ENCODE peak calls at places on chromosomes 16 and 17, in eight cellular contexts. O is transverse colon, G is uterus, V is body of pancreas, E is sigmoid colon, M is HCT116, Z is Peyer's patch, U is prostate gland. Y is an unnamed sample.

GRCh38 chr16:22355487-22355908 is 18.9 kb downstream of the CDR2 start:
- DNase-seq in O (no peak), G (no peak), V (no peak), E (no peak), M (no peak), Z (no peak), U (no peak), Y (no peak)

GRCh38 chr16:66774981-66775380 is 23.6 kb upstream of the DYNC1LI2 start:
- DNase-seq in O (no peak), G (no peak), V (no peak), E (no peak), M (no peak), Z (no peak), U (no peak), Y (no peak)

GRCh38 chr17:41848788-41849187 is 11.2 kb downstream of the KLHL10 start:
- DNase-seq in O (no peak), G (no peak), V (no peak), E (no peak), M (no peak), Z (no peak), U (no peak), Y (peak)

GRCh38 chr16:68022728-68023537 is at the start of the genes DDX28 and DUS2:
- DNase-seq in O (peak), G (peak), V (peak), E (peak), M (peak), Z (peak), U (peak), Y (peak)

GRCh38 chr16:17224859-17225258 is 245.9 kb downstream of the XYLT1 start:
- DNase-seq in O (peak), G (peak), V (peak), E (peak), M (no peak), Z (peak), U (peak), Y (peak)

GRCh38 chr16:81333356-81333755 is 18.6 kb downstream of the GAN start:
- DNase-seq in O (no peak), G (no peak), V (no peak), E (no peak), M (no peak), Z (no peak), U (no peak), Y (no peak)

GRCh38 chr17:59839646-59840328 is 53.0 kb downstream of the TUBD1 start:
- DNase-seq in O (no peak), G (no peak), V (no peak), E (no peak), M (no peak), Z (no peak), U (no peak), Y (no peak)

GRCh38 chr16:69796285-69797118 is 34.4 kb downstream of the WWP2 start:
- DNase-seq in O (peak), G (peak), V (peak), E (peak), M (peak), Z (no peak), U (peak), Y (peak)

GRCh38 chr16:55759983-55760664 is 72.8 kb downstream of the CES1 start:
- DNase-seq in O (no peak), G (no peak), V (no peak), E (no peak), M (no peak), Z (no peak), U (no peak), Y (no peak)

GRCh38 chr17:29825604-29826003 is 104.4 kb downstream of the SSH2 start:
- DNase-seq in O (peak), G (no peak), V (peak), E (no peak), M (no peak), Z (no peak), U (no peak), Y (no peak)

GRCh38 chr17:83012873-83013778 is 66.3 kb upstream of the METRNL start:
- DNase-seq in O (no peak), G (no peak), V (no peak), E (no peak), M (no peak), Z (no peak), U (no peak), Y (peak)

GRCh38 chr17:17887752-17888304 is 51.0 kb upstream of the SREBF1 start:
- DNase-seq in O (no peak), G (no peak), V (no peak), E (no peak), M (no peak), Z (no peak), U (no peak), Y (no peak)

GRCh38 chr17:17950347-17950746 is 21.9 kb downstream of the TOM1L2 start:
- DNase-seq in O (no peak), G (no peak), V (no peak), E (no peak), M (no peak), Z (no peak), U (peak), Y (no peak)

GRCh38 chr17:539766-540165 is 174.9 kb downstream of the VPS53 start:
- DNase-seq in O (no peak), G (no peak), V (no peak), E (no peak), M (no peak), Z (no peak), U (no peak), Y (no peak)

GRCh38 chr17:17782425-17783120 is 54.2 kb downstream of the SREBF1 start:
- DNase-seq in O (no peak), G (peak), V (no peak), E (no peak), M (no peak), Z (no peak), U (no peak), Y (no peak)

GRCh38 chr17:43769859-43770258 is 8.9 kb downstream of the DUSP3 start:
- DNase-seq in O (no peak), G (no peak), V (no peak), E (no peak), M (no peak), Z (no peak), U (no peak), Y (no peak)

GRCh38 chr17:77834170-77835115 is 124.1 kb upstream of the TNRC6C start:
- DNase-seq in O (peak), G (peak), V (peak), E (peak), M (peak), Z (no peak), U (no peak), Y (peak)

GRCh38 chr17:7328840-7329359 is at the start of gene NEURL4:
- DNase-seq in O (no peak), G (no peak), V (no peak), E (no peak), M (no peak), Z (no peak), U (no peak), Y (no peak)

GRCh38 chr17:7327501-7327900 is 1.6 kb downstream of the NEURL4 start:
- DNase-seq in O (no peak), G (no peak), V (no peak), E (no peak), M (no peak), Z (no peak), U (no peak), Y (no peak)

GRCh38 chr17:7328009-7328408 is 1.1 kb downstream of the NEURL4 start:
- DNase-seq in O (no peak), G (no peak), V (no peak), E (no peak), M (no peak), Z (no peak), U (no peak), Y (no peak)

GRCh38 chr17:7330099-7331015 is 1.2 kb upstream of the NEURL4 start:
- DNase-seq in O (peak), G (peak), V (peak), E (peak), M (peak), Z (peak), U (peak), Y (peak)

DNA sequence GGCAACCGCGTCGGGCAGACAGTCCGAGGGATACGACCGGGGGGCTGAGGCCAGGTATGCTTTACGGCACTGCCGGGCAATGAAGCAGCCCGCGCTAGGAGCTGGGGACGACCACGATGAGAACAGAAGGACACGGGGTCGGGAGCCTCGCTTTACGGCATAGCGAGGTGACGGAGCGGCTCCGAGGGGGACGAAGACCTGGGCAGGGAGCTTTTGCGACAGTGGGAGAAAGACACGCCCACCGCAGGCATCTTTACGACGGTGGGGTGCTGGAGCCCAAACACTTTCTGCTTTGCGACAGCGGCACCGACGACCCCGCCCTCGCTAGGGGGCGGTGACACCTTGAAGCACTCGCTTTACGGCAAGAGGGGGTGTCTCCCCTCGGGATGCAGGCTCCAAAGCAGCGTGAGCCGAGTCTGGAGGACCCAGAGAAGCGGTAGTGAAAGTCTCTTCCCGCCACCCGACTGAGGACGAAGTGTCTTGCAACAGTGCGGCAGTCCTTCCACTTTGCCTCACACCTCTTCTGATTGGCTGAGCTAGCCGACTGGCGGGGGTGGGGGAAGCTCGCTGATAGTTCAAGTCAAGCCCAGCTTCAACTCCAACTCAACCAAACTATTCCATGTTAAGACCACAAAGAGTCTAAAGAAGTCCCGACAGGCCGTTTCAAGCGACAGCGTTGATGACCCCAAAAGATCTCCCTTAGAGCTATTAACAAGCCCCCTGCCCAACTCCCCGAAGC is 394 bp upstream of the NEURL4 start:
- DNase-seq in O (peak), G (peak), V (peak), E (peak), M (peak), Z (peak), U (peak), Y (peak)
- TF ChIP-seq POLR2A in O (peak), G (peak), V (peak), E (peak), M (peak), Z (peak), U (peak), Y (no peak)

DNA sequence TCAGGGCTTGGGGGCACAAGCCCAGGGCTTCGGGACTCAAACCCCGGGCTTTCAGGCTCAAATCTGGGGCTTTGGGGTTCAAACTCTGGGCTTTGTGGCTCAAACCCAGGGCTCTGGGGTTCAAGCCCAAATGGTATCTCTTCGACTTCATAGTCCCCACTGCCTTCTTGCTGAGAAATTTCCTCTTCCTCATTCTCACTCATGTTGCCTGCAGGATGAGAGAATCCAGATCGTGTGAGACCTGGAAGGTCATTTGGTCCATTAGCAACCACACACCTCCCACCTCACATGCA is 576 bp downstream of the ZNF768 start:
- DNase-seq in O (no peak), G (no peak), V (no peak), E (no peak), M (no peak), Z (no peak), U (no peak), Y (no peak)
- H3K27ac ChIP-seq in O (peak), G (peak), V (peak), E (peak), M (peak), Z (peak), U (peak), Y (peak)

GRCh38 chr17:50687200-50688066 is 20.3 kb downstream of the ANKRD40 start:
- DNase-seq in O (no peak), G (peak), V (no peak), E (peak), M (no peak), Z (no peak), U (no peak), Y (no peak)
- TF ChIP-seq POLR2A in O (no peak), G (no peak), V (no peak), E (no peak), M (no peak), Z (no peak), U (no peak), Y (no peak)

GRCh38 chr17:46794318-46794717 is 24.2 kb downstream of the WNT3 start:
- DNase-seq in O (no peak), G (no peak), V (no peak), E (no peak), M (no peak), Z (no peak), U (no peak), Y (no peak)

GRCh38 chr17:46796524-46796923 is 22.0 kb downstream of the WNT3 start:
- DNase-seq in O (no peak), G (no peak), V (no peak), E (no peak), M (no peak), Z (no peak), U (no peak), Y (no peak)

GRCh38 chr17:46797131-46797530 is 21.4 kb downstream of the WNT3 start:
- DNase-seq in O (no peak), G (no peak), V (no peak), E (no peak), M (no peak), Z (no peak), U (no peak), Y (no peak)

GRCh38 chr17:46796080-46796479 is 22.4 kb downstream of the WNT3 start:
- DNase-seq in O (no peak), G (no peak), V (no peak), E (no peak), M (no peak), Z (no peak), U (no peak), Y (no peak)

DNA sequence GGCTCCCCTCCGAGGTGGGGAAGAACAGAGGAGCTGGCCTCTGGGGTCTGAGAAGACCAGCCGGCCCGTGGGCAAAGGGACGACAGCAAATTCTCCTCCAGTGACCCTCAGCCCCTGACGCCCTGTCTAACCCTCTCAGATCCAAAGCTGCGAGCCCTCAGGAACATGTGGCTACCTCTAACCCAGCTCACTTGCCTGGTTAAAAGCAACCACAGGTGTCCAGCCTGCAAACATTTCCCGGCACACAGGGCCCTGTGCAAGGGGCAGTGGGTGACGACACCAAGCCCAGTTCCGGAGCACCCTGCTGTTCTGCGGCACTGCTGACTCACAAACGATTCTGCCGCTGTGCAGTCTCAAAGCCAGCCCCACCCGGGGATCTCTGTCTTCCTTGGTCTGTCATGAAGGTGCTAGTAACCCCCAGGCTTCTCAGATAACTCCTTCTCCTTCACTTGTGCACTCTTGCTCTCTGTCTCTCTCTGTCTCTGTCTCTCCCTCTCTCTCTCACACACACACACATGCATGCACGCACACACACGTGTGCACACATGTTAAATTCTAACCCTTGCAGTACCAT is 23.0 kb downstream of the WNT3 start:
- DNase-seq in O (no peak), G (no peak), V (no peak), E (no peak), M (peak), Z (no peak), U (no peak), Y (no peak)
- H3K27ac ChIP-seq in O (no peak), G (no peak), V (no peak), E (no peak), M (peak), Z (no peak), U (no peak), Y (no peak)

Y was measured in IMR-90.